ENCODE peak calls at places on chromosomes 5 and 9, in six cellular contexts. R is K562, V is HepG2, Z is HCT116, C is GM12878, S is H1. U is an unnamed sample.

GRCh38 chr5:76851713-76852369 is 2.0 kb downstream of the S100Z start:
- DNase-seq in R (no peak), V (no peak), Z (no peak), C (no peak), S (no peak), U (no peak)

GRCh38 chr9:128683340-128684064 is 5.5 kb upstream of the SET start:
- DNase-seq in R (no peak), V (no peak), Z (no peak), C (no peak), S (peak), U (peak)

GRCh38 chr9:12516573-12516972 is 176.6 kb upstream of the TYRP1 start:
- DNase-seq in R (no peak), V (no peak), Z (no peak), C (no peak), S (no peak), U (peak)

GRCh38 chr9:137025120-137025966 is 2.7 kb downstream of the ABCA2 start:
- DNase-seq in R (no peak), V (peak), Z (no peak), C (no peak), S (no peak), U (no peak)

GRCh38 chr5:174608631-174609097 is 115.7 kb upstream of the MSX2 start:
- DNase-seq in R (no peak), V (no peak), Z (peak), C (no peak), S (no peak), U (no peak)

GRCh38 chr9:37769995-37770394 is 14.9 kb downstream of the EXOSC3 start:
- DNase-seq in R (peak), V (no peak), Z (no peak), C (no peak), S (no peak), U (no peak)

GRCh38 chr9:95587071-95587964 is 70.5 kb upstream of the PTCH1 start:
- DNase-seq in R (no peak), V (no peak), Z (no peak), C (no peak), S (no peak), U (no peak)

GRCh38 chr9:128045876-128046275 is 21.2 kb downstream of the NAIF1 start:
- DNase-seq in R (no peak), V (no peak), Z (no peak), C (no peak), S (no peak), U (no peak)

GRCh38 chr9:121817476-121817875 is 166.0 kb downstream of the DAB2IP start:
- DNase-seq in R (no peak), V (no peak), Z (no peak), C (no peak), S (no peak), U (no peak)

GRCh38 chr5:71783891-71784290 is 64.8 kb downstream of the CARTPT start:
- DNase-seq in R (no peak), V (no peak), Z (no peak), C (no peak), S (no peak), U (no peak)

GRCh38 chr5:71780597-71780996 is 61.5 kb downstream of the CARTPT start:
- DNase-seq in R (no peak), V (no peak), Z (no peak), C (no peak), S (no peak), U (no peak)

GRCh38 chr5:71786337-71787060 is 67.4 kb downstream of the CARTPT start:
- DNase-seq in R (no peak), V (no peak), Z (no peak), C (no peak), S (no peak), U (no peak)

GRCh38 chr5:71782393-71782770 is 63.3 kb downstream of the CARTPT start:
- DNase-seq in R (no peak), V (no peak), Z (no peak), C (peak), S (no peak), U (no peak)

GRCh38 chr5:71782771-71783770 is 64.0 kb downstream of the CARTPT start:
- DNase-seq in R (peak), V (peak), Z (peak), C (peak), S (peak), U (peak)
- TF ChIP-seq ZNF274 in R (no peak), V (no peak), Z (no peak), C (no peak), S (no peak), U (no peak)

GRCh38 chr9:4725706-4726442 is 15.1 kb downstream of the AK3 start:
- DNase-seq in R (no peak), V (no peak), Z (no peak), C (no peak), S (no peak), U (no peak)
- H3K4me3 ChIP-seq in R (no peak), V (no peak), Z (no peak), C (no peak), S (no peak), U (no peak)

GRCh38 chr5:139762624-139763170 is 32.9 kb upstream of the PSD2 start:
- DNase-seq in R (no peak), V (no peak), Z (no peak), C (no peak), S (no peak), U (no peak)
- TF ChIP-seq ZNF274 in R (no peak), V (no peak), Z (no peak), C (no peak), S (no peak), U (no peak)

DNA sequence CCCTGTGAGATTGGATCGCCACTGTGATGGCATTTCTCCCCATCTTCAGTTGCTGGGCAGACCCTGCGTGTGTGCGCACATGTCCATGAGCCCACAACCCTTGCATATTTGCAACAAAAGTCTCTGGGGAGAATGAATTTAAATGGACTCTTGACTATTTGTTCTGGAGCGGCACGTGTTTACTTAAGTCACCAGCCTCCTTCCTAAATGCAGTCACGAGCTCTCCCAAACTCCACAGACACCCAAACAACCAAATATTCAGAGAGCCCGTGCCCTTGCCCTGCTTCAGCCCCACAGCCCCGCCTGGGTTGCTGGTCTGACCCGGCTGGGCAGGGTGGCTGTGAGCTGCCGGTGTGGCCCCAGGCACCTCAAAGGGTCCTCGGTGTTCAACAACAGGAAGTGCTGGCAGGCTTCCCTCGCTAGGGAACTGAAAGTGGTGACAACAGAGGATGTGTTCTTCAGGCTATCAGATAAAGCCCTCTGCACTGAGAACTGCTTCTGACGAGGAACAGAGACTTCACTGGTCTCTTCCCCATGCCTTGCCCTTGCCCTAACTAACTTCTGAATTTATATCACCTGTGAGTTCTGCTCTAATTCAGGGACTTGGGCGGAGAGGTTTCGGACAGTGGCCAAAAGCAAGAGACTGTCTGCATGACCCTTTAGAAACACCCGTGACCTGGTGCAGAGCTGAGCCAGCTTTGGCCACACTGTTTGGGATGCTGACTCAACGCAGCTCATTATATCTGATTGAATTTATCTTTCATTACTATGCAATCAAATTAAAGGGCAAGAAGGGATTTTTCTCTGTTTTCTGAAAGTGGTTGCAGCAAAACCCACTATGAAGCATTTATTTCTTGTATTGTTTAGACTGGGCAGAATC is 19.2 kb upstream of the CD180 start:
- DNase-seq in R (no peak), V (peak), Z (no peak), C (peak), S (no peak), U (no peak)
- H3K4me3 ChIP-seq in R (no peak), V (peak), Z (no peak), C (peak), S (no peak), U (no peak)

GRCh38 chr5:1294839-1295649 is at the start of gene TERT:
- DNase-seq in R (peak), V (no peak), Z (no peak), C (no peak), S (no peak), U (no peak)

GRCh38 chr5:1292846-1293415 is 1.9 kb downstream of the TERT start:
- DNase-seq in R (no peak), V (no peak), Z (no peak), C (no peak), S (no peak), U (no peak)

GRCh38 chr5:1293416-1293996 is 1.4 kb downstream of the TERT start:
- DNase-seq in R (no peak), V (no peak), Z (no peak), C (no peak), S (no peak), U (no peak)

GRCh38 chr5:1295650-1296037 is 776 bp upstream of the TERT start:
- DNase-seq in R (no peak), V (no peak), Z (no peak), C (no peak), S (no peak), U (no peak)

DNA sequence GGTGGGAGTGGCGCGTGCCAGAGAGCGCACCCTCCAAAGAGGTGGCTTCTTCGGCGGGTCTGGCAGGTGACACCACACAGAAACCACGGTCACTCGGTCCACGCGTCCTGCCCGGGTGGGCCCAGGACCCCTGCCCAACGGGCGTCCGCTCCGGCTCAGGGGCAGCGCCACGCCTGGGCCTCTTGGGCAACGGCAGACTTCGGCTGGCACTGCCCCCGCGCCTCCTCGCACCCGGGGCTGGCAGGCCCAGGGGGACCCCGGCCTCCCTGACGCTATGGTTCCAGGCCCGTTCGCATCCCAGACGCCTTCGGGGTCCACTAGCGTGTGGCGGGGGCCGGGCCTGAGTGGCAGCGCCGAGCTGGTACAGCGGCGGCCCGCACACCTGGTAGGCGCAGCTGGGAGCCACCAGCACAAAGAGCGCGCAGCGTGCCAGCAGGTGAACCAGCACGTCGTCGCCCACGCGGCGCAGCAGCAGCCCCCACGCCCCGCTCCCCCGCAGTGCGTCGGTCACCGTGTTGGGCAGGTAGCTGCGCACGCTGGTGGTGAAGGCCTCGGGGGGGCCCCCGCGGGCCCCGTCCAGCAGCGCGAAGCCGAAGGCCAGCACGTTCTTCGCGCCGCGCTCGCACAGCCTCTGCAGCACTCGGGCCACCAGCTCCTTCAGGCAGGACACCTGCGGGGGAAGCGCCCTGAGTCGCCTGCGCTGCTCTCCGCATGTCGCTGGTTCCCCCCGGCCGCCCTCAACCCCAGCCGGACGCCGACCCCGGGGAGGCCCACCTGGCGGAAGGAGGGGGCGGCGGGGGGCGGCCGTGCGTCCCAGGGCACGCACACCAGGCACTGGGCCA is 650 bp downstream of the TERT start:
- DNase-seq in R (no peak), V (no peak), Z (no peak), C (no peak), S (no peak), U (no peak)
- TF ChIP-seq ZNF274 in R (no peak), V (no peak), Z (no peak), C (no peak), S (no peak), U (no peak)

DNA sequence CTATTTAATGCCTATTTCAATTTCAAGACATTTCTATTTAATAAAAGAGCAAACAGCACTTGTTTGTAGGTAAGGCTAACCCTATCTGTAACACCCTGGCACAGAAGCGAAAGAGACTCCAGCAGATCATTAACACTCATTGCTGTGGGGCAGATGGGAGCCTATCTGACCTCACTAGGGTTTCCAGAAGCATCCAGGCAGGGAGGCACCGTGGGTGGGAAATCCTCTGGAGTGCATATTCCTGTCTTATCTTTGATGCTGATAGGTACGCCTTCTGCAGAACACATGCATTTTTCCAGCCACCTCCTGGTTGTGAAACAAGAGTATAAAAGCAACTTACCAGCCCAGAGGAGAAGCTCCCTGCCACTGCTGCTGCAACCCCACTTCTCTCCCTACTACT is 233.7 kb downstream of the GLIS3 start:
- DNase-seq in R (no peak), V (no peak), Z (no peak), C (no peak), S (no peak), U (no peak)
- H3K4me3 ChIP-seq in R (no peak), V (no peak), Z (no peak), C (no peak), S (no peak), U (no peak)